ENCODE peak calls at places on chromosome 14, in four cellular contexts. Q is stimulated activated naive CD4-positive, alpha-beta T cell; I is naive thymus-derived CD8-positive, alpha-beta T cell; L is Calu3. D is an unnamed sample.
A peak's percentile ranks its signal among the peaks of the same experiment; 100 is the strongest.

GRCh38 chr14:55340482-55340881 is 69.3 kb downstream of the FBXO34 start:
- DNase-seq in Q (no peak), I (no peak), L (no peak), D (no peak)

GRCh38 chr14:89773644-89774316 is 180.8 kb downstream of the EFCAB11 start:
- DNase-seq in Q (peak; percentile 3), I (peak; percentile 73), L (peak; percentile 67), D (peak; percentile 52)

GRCh38 chr14:23147676-23148075 is 28.6 kb upstream of the CEBPE start:
- DNase-seq in Q (no peak), I (no peak), L (no peak), D (no peak)

GRCh38 chr14:84273181-84273580 is 1256.8 kb upstream of the FLRT2 start:
- DNase-seq in Q (no peak), I (no peak), L (no peak), D (no peak)

GRCh38 chr14:75399819-75400678 is 27.8 kb upstream of the JDP2 start:
- DNase-seq in Q (no peak), I (no peak), L (peak; percentile 88), D (peak; percentile 45)

GRCh38 chr14:53523226-53523625 is 370.1 kb upstream of the DDHD1 start:
- DNase-seq in Q (no peak), I (no peak), L (no peak), D (no peak)

GRCh38 chr14:33848706-33849454 is 102.0 kb downstream of the EGLN3 start:
- DNase-seq in Q (no peak), I (no peak), L (peak; percentile 85), D (peak; percentile 62)

GRCh38 chr14:70886421-70887206 is 20.6 kb upstream of the PCNX1 start:
- DNase-seq in Q (no peak), I (peak; percentile 48), L (no peak), D (no peak)

GRCh38 chr14:51592836-51593235 is 58.9 kb upstream of the FRMD6 start:
- DNase-seq in Q (no peak), I (no peak), L (no peak), D (no peak)

GRCh38 chr14:71271166-71271945 is 364.1 kb downstream of the PCNX1 start:
- DNase-seq in Q (no peak), I (no peak), L (no peak), D (no peak)